ENCODE peak calls at places on chromosomes 2 and 18, in four cellular contexts. E, F, B and P are unnamed samples.

GRCh38 chr18:10726198-10727068 is 200.6 kb downstream of the NAPG start:
- DNase-seq in F (no peak), E (no peak), B (no peak), P (no peak)

GRCh38 chr2:158975271-158975921 is 7.0 kb downstream of the TANC1 start:
- DNase-seq in E (no peak), B (no peak), F (no peak), P (no peak)

GRCh38 chr18:26617151-26617554 is 68.8 kb upstream of the KCTD1 start:
- DNase-seq in E (peak; percentile 25), F (no peak), B (no peak), P (no peak)

GRCh38 chr2:128374001-128374710 is 55.5 kb upstream of the HS6ST1 start:
- DNase-seq in E (peak; percentile 32), F (no peak), B (no peak), P (no peak)

GRCh38 chr2:213187386-213187785 is 36.0 kb upstream of the IKZF2 start:
- DNase-seq in E (peak; percentile 7), B (no peak), F (no peak), P (no peak)

GRCh38 chr2:230254152-230254881 is 28.8 kb downstream of the SP140 start:
- DNase-seq in B (no peak), E (no peak), F (no peak), P (no peak)

GRCh38 chr2:30332791-30333453 is 101.6 kb downstream of the LBH start:
- DNase-seq in B (no peak), F (no peak), E (no peak), P (no peak)

GRCh38 chr2:118937817-118938216 is 4.2 kb upstream of the MARCO start:
- DNase-seq in E (no peak), B (no peak), F (no peak), P (no peak)

DNA sequence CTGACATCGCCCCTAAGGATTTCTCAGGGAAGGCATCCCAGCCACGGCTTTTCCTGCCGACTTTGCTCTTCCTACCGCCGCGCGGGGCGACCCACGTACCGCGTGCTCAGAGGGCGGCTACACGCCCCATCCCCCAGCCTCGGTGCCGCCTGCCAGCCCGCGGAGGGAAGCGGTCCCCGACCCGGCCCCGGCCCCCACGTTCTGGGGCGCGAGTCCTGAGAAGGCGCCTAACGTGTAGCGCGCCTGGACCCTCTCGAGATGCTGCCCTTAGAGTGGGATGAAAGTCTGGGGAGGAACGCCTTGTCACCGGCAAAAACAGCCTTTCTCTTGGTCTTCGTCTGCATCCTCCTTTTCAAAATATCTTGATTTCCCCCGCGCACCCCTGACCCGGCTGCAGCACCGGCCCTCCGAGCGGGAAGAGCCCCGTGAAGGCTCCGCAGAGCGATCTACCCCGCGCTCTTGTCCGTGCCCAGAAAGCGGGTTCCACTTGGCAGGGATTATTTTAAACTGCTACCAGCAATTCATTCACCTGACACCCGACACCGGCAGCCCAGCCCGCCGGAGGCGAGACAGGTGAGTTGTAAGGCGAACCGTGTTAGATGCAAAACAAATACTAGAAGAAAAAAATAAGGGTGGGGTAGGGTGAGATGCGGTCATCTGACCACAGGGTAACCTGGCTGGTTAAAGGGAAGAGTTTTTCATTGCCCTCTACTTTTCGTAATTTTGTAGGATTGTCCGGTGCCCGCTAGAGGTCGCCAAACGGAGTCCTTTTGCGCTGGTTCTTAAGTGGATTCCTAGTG is 852 bp upstream of the KCNG3 start:
- DNase-seq in B (peak; percentile 88), E (peak; percentile 87), F (peak; percentile 35), P (peak; percentile 49)
- TF ChIP-seq POLR2AphosphoS5 in B (no peak), E (peak; percentile 22), F (no peak), P (no peak)

GRCh38 chr18:61738042-61738441 is 154.8 kb downstream of the RNF152 start:
- DNase-seq in F (no peak), B (no peak), E (no peak), P (no peak)

GRCh38 chr18:61738488-61738887 is 154.3 kb downstream of the RNF152 start:
- DNase-seq in B (no peak), F (no peak), E (no peak), P (no peak)

GRCh38 chr18:61742555-61743429 is 150.0 kb downstream of the RNF152 start:
- DNase-seq in B (no peak), F (no peak), E (no peak), P (no peak)

GRCh38 chr18:61743775-61744531 is 148.9 kb downstream of the RNF152 start:
- DNase-seq in E (no peak), B (no peak), F (no peak), P (no peak)

DNA sequence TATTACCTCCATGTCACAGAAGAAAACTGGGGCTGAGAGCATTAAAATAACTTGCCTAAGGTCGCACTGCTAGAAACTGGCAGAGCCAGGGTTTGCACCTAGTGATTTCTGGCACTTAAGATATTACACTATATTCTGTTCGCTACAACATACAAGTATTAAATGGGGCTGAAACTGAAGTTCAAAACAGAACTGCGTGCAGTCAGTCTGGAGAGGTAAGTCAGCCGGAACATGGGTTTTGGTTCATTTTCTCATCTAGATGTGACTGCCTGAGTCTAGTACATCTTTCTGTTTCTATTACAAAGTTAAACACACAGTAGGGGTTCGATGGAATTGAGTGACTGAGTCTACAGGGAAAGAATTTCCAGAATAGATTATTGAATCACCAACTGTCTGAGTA is 150.9 kb downstream of the RNF152 start:
- DNase-seq in E (no peak), F (no peak), B (no peak), P (no peak)
- TF ChIP-seq TAF1 in E (no peak), F (no peak), B (no peak), P (no peak)

DNA sequence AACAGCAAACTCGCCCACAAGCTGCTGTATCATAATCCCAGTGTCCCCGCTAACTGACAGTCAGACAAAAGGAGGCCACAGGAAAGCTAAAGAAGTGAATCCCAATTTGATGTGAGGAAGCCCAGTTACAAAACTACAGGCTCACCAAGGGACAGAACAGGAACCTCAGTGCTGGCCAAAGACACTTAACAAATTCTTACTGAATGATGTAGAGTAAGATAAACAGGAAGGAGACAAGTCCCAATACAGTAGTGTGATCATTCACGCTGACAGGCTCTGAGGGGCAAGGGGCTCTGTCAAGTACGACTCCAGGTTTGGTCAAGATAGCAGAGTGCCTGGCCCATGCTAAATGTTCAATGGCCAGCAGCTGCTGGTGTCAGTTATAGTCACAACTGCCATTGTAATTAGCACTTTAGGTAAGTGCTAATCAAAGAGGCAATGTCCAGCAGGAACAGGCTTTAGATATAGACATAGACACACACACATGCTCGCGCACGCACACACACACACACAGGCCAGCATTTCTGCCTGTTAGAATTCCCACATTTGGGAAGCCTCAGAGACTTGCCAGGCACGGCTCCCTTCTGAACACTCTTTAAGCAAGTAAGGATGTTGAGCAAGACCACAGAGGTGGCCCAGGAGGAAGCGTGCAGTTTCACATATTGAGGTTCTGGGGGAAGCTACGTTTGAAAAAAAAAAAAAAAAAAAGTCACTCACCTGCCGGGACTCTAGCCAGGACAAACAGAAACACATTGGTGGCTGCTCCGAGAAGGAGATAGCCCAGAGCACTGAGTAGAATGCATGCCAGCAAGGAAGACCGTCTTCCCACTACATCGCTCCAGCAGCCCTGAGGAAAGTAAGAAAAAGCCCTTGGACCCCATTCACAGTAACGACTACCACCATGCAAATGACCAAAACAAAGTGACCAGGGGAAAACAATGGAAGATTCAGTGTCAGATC is 35.4 kb upstream of the TMEM182 start:
- DNase-seq in B (no peak), E (no peak), F (no peak), P (no peak)
- TF ChIP-seq POLR2A in B (no peak), E (no peak), F (no peak), P (no peak)

DNA sequence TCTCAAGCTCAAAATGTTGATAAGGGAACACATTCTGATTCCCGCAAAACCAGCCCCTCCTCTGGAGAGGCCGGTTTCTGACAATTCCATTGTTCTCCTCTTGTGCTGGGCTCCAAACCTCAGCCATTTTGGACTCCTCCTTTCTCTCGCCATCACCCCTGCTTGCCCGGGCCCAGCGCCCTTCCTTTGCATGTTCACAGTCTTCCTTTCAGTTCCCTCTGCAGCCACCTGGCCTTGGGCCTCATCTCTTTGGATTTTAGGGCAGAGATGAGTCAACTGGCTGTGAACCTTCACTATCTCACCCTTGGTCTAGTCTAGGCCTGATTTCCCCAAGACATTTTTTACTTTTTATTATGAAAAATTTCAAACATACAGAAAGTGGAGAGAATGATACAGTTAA is 155.9 kb upstream of the MAP3K20 start:
- DNase-seq in E (no peak), F (no peak), B (no peak), P (no peak)
- TF ChIP-seq POLR2AphosphoS5 in E (no peak), F (no peak), B (no peak), P (no peak)